ENCODE peak calls at places on chromosomes 13 and 19, in ten cellular contexts. One of them, this sample, is unnamed.

GRCh38 chr19:35213678-35214632 is 14.6 kb downstream of the FAM187B start:
- DNase-seq in astrocyte: peak; percentile 7
- DNase-seq in HCT116: peak; percentile 87
- DNase-seq in mammary epithelial cell: peak; percentile 94
- DNase-seq in PC-3: peak; percentile 92
- DNase-seq in mesendoderm: no peak
- DNase-seq in GM23248: peak; percentile 69
- DNase-seq in fibroblast of lung: peak; percentile 76
- DNase-seq in HepG2: no peak
- DNase-seq in K562: peak; percentile 13
- DNase-seq in this sample: peak; percentile 86

GRCh38 chr13:79483302-79483701 is 2.3 kb downstream of the NDFIP2 start:
- DNase-seq in PC-3: peak; percentile 55
- DNase-seq in mesendoderm: no peak
- DNase-seq in K562: no peak
- DNase-seq in GM23248: peak; percentile 75
- DNase-seq in HepG2: no peak
- DNase-seq in fibroblast of lung: peak; percentile 75
- DNase-seq in HCT116: no peak
- DNase-seq in mammary epithelial cell: peak; percentile 55
- DNase-seq in astrocyte: peak; percentile 96
- DNase-seq in this sample: no peak

GRCh38 chr19:40445945-40446784 is 2.0 kb upstream of the SERTAD3 start:
- DNase-seq in PC-3: peak; percentile 55
- DNase-seq in HCT116: no peak
- DNase-seq in mammary epithelial cell: peak; percentile 64
- DNase-seq in K562: peak; percentile 59
- DNase-seq in GM23248: peak; percentile 67
- DNase-seq in fibroblast of lung: no peak
- DNase-seq in HepG2: no peak
- DNase-seq in astrocyte: no peak
- DNase-seq in mesendoderm: peak; percentile 92
- DNase-seq in this sample: no peak

GRCh38 chr19:16374436-16374835 is 49.8 kb downstream of the KLF2 start:
- DNase-seq in fibroblast of lung: no peak
- DNase-seq in mammary epithelial cell: no peak
- DNase-seq in K562: no peak
- DNase-seq in GM23248: no peak
- DNase-seq in astrocyte: no peak
- DNase-seq in HCT116: no peak
- DNase-seq in HepG2: no peak
- DNase-seq in PC-3: no peak
- DNase-seq in mesendoderm: no peak
- DNase-seq in this sample: no peak

GRCh38 chr13:105441406-105441805 is 1094.1 kb downstream of the EFNB2 start:
- DNase-seq in GM23248: no peak
- DNase-seq in astrocyte: no peak
- DNase-seq in mesendoderm: no peak
- DNase-seq in K562: no peak
- DNase-seq in mammary epithelial cell: peak; percentile 10
- DNase-seq in PC-3: peak; percentile 49
- DNase-seq in HCT116: no peak
- DNase-seq in HepG2: no peak
- DNase-seq in fibroblast of lung: peak; percentile 4
- DNase-seq in this sample: no peak

GRCh38 chr13:66009241-66009640 is 1220.9 kb downstream of the PCDH9 start:
- DNase-seq in mammary epithelial cell: no peak
- DNase-seq in mesendoderm: no peak
- DNase-seq in K562: no peak
- DNase-seq in HCT116: no peak
- DNase-seq in astrocyte: no peak
- DNase-seq in HepG2: no peak
- DNase-seq in GM23248: no peak
- DNase-seq in fibroblast of lung: no peak
- DNase-seq in PC-3: no peak
- DNase-seq in this sample: no peak

GRCh38 chr19:18607222-18608101 is 863 bp upstream of the CRLF1 start:
- DNase-seq in fibroblast of lung: no peak
- DNase-seq in K562: no peak
- DNase-seq in PC-3: no peak
- DNase-seq in GM23248: peak; percentile 32
- DNase-seq in HCT116: no peak
- DNase-seq in mammary epithelial cell: no peak
- DNase-seq in HepG2: no peak
- DNase-seq in astrocyte: no peak
- DNase-seq in mesendoderm: no peak
- DNase-seq in this sample: no peak

GRCh38 chr19:49861127-49861526 is 6.2 kb downstream of the PNKP start:
- DNase-seq in HCT116: no peak
- DNase-seq in fibroblast of lung: peak; percentile 57
- DNase-seq in astrocyte: no peak
- DNase-seq in HepG2: no peak
- DNase-seq in mammary epithelial cell: no peak
- DNase-seq in PC-3: no peak
- DNase-seq in mesendoderm: no peak
- DNase-seq in K562: no peak
- DNase-seq in GM23248: peak; percentile 34
- DNase-seq in this sample: no peak

GRCh38 chr19:35555301-35556005 is 8.0 kb downstream of the ATP4A start:
- DNase-seq in PC-3: peak; percentile 25
- DNase-seq in HepG2: peak; percentile 56
- DNase-seq in K562: peak; percentile 63
- DNase-seq in fibroblast of lung: peak; percentile 24
- DNase-seq in mammary epithelial cell: peak; percentile 12
- DNase-seq in mesendoderm: peak; percentile 75
- DNase-seq in GM23248: peak; percentile 44
- DNase-seq in HCT116: peak; percentile 40
- DNase-seq in astrocyte: no peak
- DNase-seq in this sample: peak; percentile 67

GRCh38 chr13:43195551-43195950 is 172.2 kb downstream of the DNAJC15 start:
- DNase-seq in PC-3: peak; percentile 12
- DNase-seq in K562: no peak
- DNase-seq in GM23248: no peak
- DNase-seq in fibroblast of lung: no peak
- DNase-seq in HCT116: no peak
- DNase-seq in mesendoderm: no peak
- DNase-seq in astrocyte: no peak
- DNase-seq in HepG2: no peak
- DNase-seq in mammary epithelial cell: no peak
- DNase-seq in this sample: peak; percentile 61

GRCh38 chr13:23632741-23633140 is 62.5 kb downstream of the TNFRSF19 start:
- DNase-seq in K562: no peak
- DNase-seq in GM23248: no peak
- DNase-seq in HCT116: no peak
- DNase-seq in mammary epithelial cell: no peak
- DNase-seq in fibroblast of lung: no peak
- DNase-seq in PC-3: no peak
- DNase-seq in HepG2: no peak
- DNase-seq in mesendoderm: no peak
- DNase-seq in astrocyte: no peak
- DNase-seq in this sample: peak; percentile 4

GRCh38 chr13:95714142-95714832 is 37.3 kb downstream of the DNAJC3 start:
- DNase-seq in HepG2: no peak
- DNase-seq in PC-3: peak; percentile 91
- DNase-seq in K562: no peak
- DNase-seq in fibroblast of lung: peak; percentile 79
- DNase-seq in astrocyte: peak; percentile 79
- DNase-seq in mesendoderm: no peak
- DNase-seq in HCT116: no peak
- DNase-seq in mammary epithelial cell: peak; percentile 89
- DNase-seq in GM23248: peak; percentile 92
- DNase-seq in this sample: no peak

GRCh38 chr13:36344886-36345437 is 1.2 kb downstream of the SPART start:
- DNase-seq in HepG2: no peak
- DNase-seq in K562: no peak
- DNase-seq in HCT116: no peak
- DNase-seq in fibroblast of lung: no peak
- DNase-seq in mesendoderm: no peak
- DNase-seq in mammary epithelial cell: peak; percentile 44
- DNase-seq in PC-3: no peak
- DNase-seq in GM23248: no peak
- DNase-seq in astrocyte: no peak
- DNase-seq in this sample: no peak

GRCh38 chr13:30639671-30640070 is 22.0 kb downstream of the USPL1 start:
- DNase-seq in HCT116: no peak
- DNase-seq in mammary epithelial cell: no peak
- DNase-seq in K562: no peak
- DNase-seq in PC-3: no peak
- DNase-seq in astrocyte: peak; percentile 64
- DNase-seq in fibroblast of lung: no peak
- DNase-seq in HepG2: no peak
- DNase-seq in mesendoderm: no peak
- DNase-seq in GM23248: peak; percentile 23
- DNase-seq in this sample: no peak

GRCh38 chr13:43245374-43245964 is 222.1 kb downstream of the DNAJC15 start:
- DNase-seq in HepG2: no peak
- DNase-seq in PC-3: peak; percentile 77
- DNase-seq in K562: no peak
- DNase-seq in mesendoderm: no peak
- DNase-seq in mammary epithelial cell: peak; percentile 63
- DNase-seq in fibroblast of lung: peak; percentile 91
- DNase-seq in HCT116: no peak
- DNase-seq in GM23248: peak; percentile 87
- DNase-seq in astrocyte: peak; percentile 92
- DNase-seq in this sample: no peak

GRCh38 chr13:23433171-23434153 is at the start of gene SACS:
- DNase-seq in K562: no peak
- DNase-seq in mammary epithelial cell: peak; percentile 31
- DNase-seq in fibroblast of lung: peak; percentile 39
- DNase-seq in PC-3: peak; percentile 17
- DNase-seq in HepG2: no peak
- DNase-seq in mesendoderm: peak; percentile 88
- DNase-seq in GM23248: peak; percentile 86
- DNase-seq in HCT116: no peak
- DNase-seq in astrocyte: peak; percentile 69
- DNase-seq in this sample: no peak

GRCh38 chr13:45861352-45861751 is 9.8 kb upstream of the SIAH3 start:
- DNase-seq in mammary epithelial cell: peak; percentile 5
- DNase-seq in astrocyte: no peak
- DNase-seq in HepG2: no peak
- DNase-seq in K562: no peak
- DNase-seq in mesendoderm: no peak
- DNase-seq in HCT116: no peak
- DNase-seq in PC-3: peak; percentile 49
- DNase-seq in fibroblast of lung: no peak
- DNase-seq in GM23248: no peak
- DNase-seq in this sample: no peak

GRCh38 chr19:13102416-13102665 is 317 bp downstream of the LYL1 start:
- DNase-seq in astrocyte: no peak
- DNase-seq in fibroblast of lung: no peak
- DNase-seq in GM23248: peak; percentile 73
- DNase-seq in HepG2: no peak
- DNase-seq in HCT116: no peak
- DNase-seq in PC-3: no peak
- DNase-seq in K562: no peak
- DNase-seq in mammary epithelial cell: no peak
- DNase-seq in mesendoderm: no peak
- DNase-seq in this sample: peak; percentile 69
- H3K9ac ChIP-seq in astrocyte: peak overlapping the region; percentile 35
- H3K9ac ChIP-seq in fibroblast of lung: peak overlapping the region; percentile 26
- H3K9ac ChIP-seq in GM23248: peak overlapping the region; percentile 50
- H3K9ac ChIP-seq in HepG2: peak overlapping the region; percentile 61
- H3K9ac ChIP-seq in HCT116: peak overlapping the region; percentile 44
- H3K9ac ChIP-seq in PC-3: peak overlapping the region; percentile 31
- H3K9ac ChIP-seq in K562: peak overlapping the region; percentile 99
- H3K9ac ChIP-seq in mammary epithelial cell: no peak overlapping the region
- H3K9ac ChIP-seq in mesendoderm: peak overlapping the region; percentile 71
- H3K9ac ChIP-seq in this sample: peak overlapping the region; percentile 97

GRCh38 chr19:1857648-1858326 is 5.6 kb downstream of the KLF16 start:
- DNase-seq in mesendoderm: no peak
- DNase-seq in PC-3: no peak
- DNase-seq in mammary epithelial cell: no peak
- DNase-seq in GM23248: no peak
- DNase-seq in K562: no peak
- DNase-seq in HepG2: no peak
- DNase-seq in fibroblast of lung: no peak
- DNase-seq in HCT116: no peak
- DNase-seq in astrocyte: no peak
- DNase-seq in this sample: peak; percentile 51
- H3K27ac ChIP-seq in mesendoderm: peak overlapping the region; percentile 21
- H3K27ac ChIP-seq in PC-3: no peak overlapping the region
- H3K27ac ChIP-seq in mammary epithelial cell: no peak overlapping the region
- H3K27ac ChIP-seq in GM23248: peak overlapping the region; percentile 93
- H3K27ac ChIP-seq in K562: peak overlapping the region; percentile 90
- H3K27ac ChIP-seq in HepG2: peak overlapping the region; percentile 69
- H3K27ac ChIP-seq in fibroblast of lung: peak overlapping the region; percentile 83
- H3K27ac ChIP-seq in HCT116: peak overlapping the region; percentile 62
- H3K27ac ChIP-seq in astrocyte: peak overlapping the region; percentile 26
- H3K27ac ChIP-seq in this sample: peak overlapping the region; percentile 96

GRCh38 chr19:4372630-4373367 is 27.5 kb downstream of the SH3GL1 start:
- DNase-seq in fibroblast of lung: no peak
- DNase-seq in K562: no peak
- DNase-seq in HCT116: no peak
- DNase-seq in astrocyte: no peak
- DNase-seq in mammary epithelial cell: no peak
- DNase-seq in mesendoderm: no peak
- DNase-seq in GM23248: no peak
- DNase-seq in HepG2: no peak
- DNase-seq in PC-3: no peak
- DNase-seq in this sample: no peak
- H3K4me1 ChIP-seq in fibroblast of lung: peaks cover 59% of the 10 kb centered on the region
- H3K4me1 ChIP-seq in K562: peaks cover 80% of the 10 kb centered on the region
- H3K4me1 ChIP-seq in HCT116: peaks cover 71% of the 10 kb centered on the region
- H3K4me1 ChIP-seq in astrocyte: peaks cover 67% of the 10 kb centered on the region
- H3K4me1 ChIP-seq in mammary epithelial cell: peaks cover 81% of the 10 kb centered on the region
- H3K4me1 ChIP-seq in mesendoderm: peaks cover 20% of the 10 kb centered on the region
- H3K4me1 ChIP-seq in GM23248: peaks cover 88% of the 10 kb centered on the region
- H3K4me1 ChIP-seq in HepG2: peaks cover 42% of the 10 kb centered on the region
- H3K4me1 ChIP-seq in PC-3: peaks cover 47% of the 10 kb centered on the region
- H3K4me1 ChIP-seq in this sample: peaks cover 86% of the 10 kb centered on the region

GRCh38 chr19:47481460-47482052 is 2.5 kb downstream of the KPTN start:
- DNase-seq in HCT116: no peak
- DNase-seq in GM23248: no peak
- DNase-seq in PC-3: no peak
- DNase-seq in astrocyte: no peak
- DNase-seq in fibroblast of lung: no peak
- DNase-seq in HepG2: no peak
- DNase-seq in mesendoderm: no peak
- DNase-seq in K562: no peak
- DNase-seq in mammary epithelial cell: no peak
- DNase-seq in this sample: no peak

GRCh38 chr19:47480658-47481057 is 3.4 kb downstream of the KPTN start:
- DNase-seq in HepG2: no peak
- DNase-seq in astrocyte: no peak
- DNase-seq in mammary epithelial cell: no peak
- DNase-seq in K562: no peak
- DNase-seq in GM23248: no peak
- DNase-seq in HCT116: no peak
- DNase-seq in PC-3: no peak
- DNase-seq in mesendoderm: no peak
- DNase-seq in fibroblast of lung: no peak
- DNase-seq in this sample: no peak

GRCh38 chr19:47483800-47484690 is at the start of gene KPTN:
- DNase-seq in GM23248: peak; percentile 95
- DNase-seq in fibroblast of lung: peak; percentile 93
- DNase-seq in mammary epithelial cell: peak; percentile 82
- DNase-seq in mesendoderm: peak; percentile 95
- DNase-seq in astrocyte: peak; percentile 79
- DNase-seq in K562: peak; percentile 93
- DNase-seq in HepG2: peak; percentile 77
- DNase-seq in PC-3: peak; percentile 80
- DNase-seq in HCT116: peak; percentile 86
- DNase-seq in this sample: peak; percentile 96

GRCh38 chr19:47485210-47485609 is 1.2 kb upstream of the KPTN start:
- DNase-seq in mesendoderm: no peak
- DNase-seq in GM23248: no peak
- DNase-seq in PC-3: no peak
- DNase-seq in fibroblast of lung: no peak
- DNase-seq in HCT116: no peak
- DNase-seq in K562: no peak
- DNase-seq in astrocyte: no peak
- DNase-seq in mammary epithelial cell: no peak
- DNase-seq in HepG2: no peak
- DNase-seq in this sample: peak; percentile 56

GRCh38 chr19:47483200-47483599 is 819 bp downstream of the KPTN start:
- DNase-seq in mesendoderm: no peak
- DNase-seq in HepG2: no peak
- DNase-seq in astrocyte: no peak
- DNase-seq in GM23248: no peak
- DNase-seq in K562: no peak
- DNase-seq in HCT116: no peak
- DNase-seq in PC-3: no peak
- DNase-seq in mammary epithelial cell: no peak
- DNase-seq in fibroblast of lung: no peak
- DNase-seq in this sample: no peak
- H3K9ac ChIP-seq in mesendoderm: no peak overlapping the region
- H3K9ac ChIP-seq in HepG2: peak overlapping the region; percentile 95
- H3K9ac ChIP-seq in astrocyte: peak overlapping the region; percentile 89
- H3K9ac ChIP-seq in GM23248: peak overlapping the region; percentile 95
- H3K9ac ChIP-seq in K562: peak overlapping the region; percentile 88
- H3K9ac ChIP-seq in HCT116: peak overlapping the region; percentile 82
- H3K9ac ChIP-seq in PC-3: peak overlapping the region; percentile 86
- H3K9ac ChIP-seq in mammary epithelial cell: no peak overlapping the region
- H3K9ac ChIP-seq in fibroblast of lung: no peak overlapping the region
- H3K9ac ChIP-seq in this sample: no peak overlapping the region

This sample was measured in Karpas-422.